ENCODE peak calls at places on chromosome 6, in nine cellular contexts. One of them, this sample, is unnamed.

GRCh38 chr6:168524644-168525043 is 83.7 kb downstream of the SMOC2 start:
- DNase-seq in H54: no peak
- DNase-seq in stomach: no peak
- DNase-seq in HCT116: peak
- DNase-seq in IMR-90: no peak
- DNase-seq in body of pancreas: no peak
- DNase-seq in ovary: no peak
- DNase-seq in A549: no peak
- DNase-seq in transverse colon: no peak
- DNase-seq in this sample: no peak

GRCh38 chr6:47275640-47276039 is 34.1 kb downstream of the TNFRSF21 start:
- DNase-seq in H54: no peak
- DNase-seq in stomach: no peak
- DNase-seq in HCT116: no peak
- DNase-seq in IMR-90: no peak
- DNase-seq in body of pancreas: no peak
- DNase-seq in ovary: no peak
- DNase-seq in A549: no peak
- DNase-seq in transverse colon: no peak
- DNase-seq in this sample: no peak

GRCh38 chr6:24971067-24971466 is 35.3 kb upstream of the RIPOR2 start:
- DNase-seq in H54: no peak
- DNase-seq in stomach: no peak
- DNase-seq in HCT116: no peak
- DNase-seq in IMR-90: no peak
- DNase-seq in body of pancreas: no peak
- DNase-seq in ovary: no peak
- DNase-seq in A549: no peak
- DNase-seq in transverse colon: no peak
- DNase-seq in this sample: no peak

GRCh38 chr6:34535646-34536045 is 20.5 kb downstream of the SPDEF start:
- DNase-seq in H54: no peak
- DNase-seq in stomach: no peak
- DNase-seq in HCT116: no peak
- DNase-seq in IMR-90: no peak
- DNase-seq in body of pancreas: no peak
- DNase-seq in ovary: no peak
- DNase-seq in A549: no peak
- DNase-seq in transverse colon: no peak
- DNase-seq in this sample: no peak

GRCh38 chr6:170095273-170095976 is 195.5 kb downstream of the DLL1 start:
- DNase-seq in H54: no peak
- DNase-seq in stomach: peak
- DNase-seq in HCT116: no peak
- DNase-seq in IMR-90: no peak
- DNase-seq in body of pancreas: peak
- DNase-seq in ovary: no peak
- DNase-seq in A549: no peak
- DNase-seq in transverse colon: no peak
- DNase-seq in this sample: peak

GRCh38 chr6:145534986-145535385 is 200.3 kb downstream of the EPM2A start:
- DNase-seq in H54: no peak
- DNase-seq in stomach: no peak
- DNase-seq in HCT116: no peak
- DNase-seq in IMR-90: no peak
- DNase-seq in body of pancreas: no peak
- DNase-seq in ovary: no peak
- DNase-seq in A549: no peak
- DNase-seq in transverse colon: no peak
- DNase-seq in this sample: no peak

GRCh38 chr6:142693446-142693845 is 251.5 kb downstream of the HIVEP2 start:
- DNase-seq in H54: no peak
- DNase-seq in stomach: no peak
- DNase-seq in HCT116: no peak
- DNase-seq in IMR-90: peak
- DNase-seq in body of pancreas: no peak
- DNase-seq in ovary: no peak
- DNase-seq in A549: no peak
- DNase-seq in transverse colon: no peak
- DNase-seq in this sample: no peak

GRCh38 chr6:119713903-119714302 is 364.3 kb upstream of the MAN1A1 start:
- DNase-seq in H54: no peak
- DNase-seq in stomach: no peak
- DNase-seq in HCT116: no peak
- DNase-seq in IMR-90: no peak
- DNase-seq in body of pancreas: no peak
- DNase-seq in ovary: no peak
- DNase-seq in A549: no peak
- DNase-seq in transverse colon: no peak
- DNase-seq in this sample: no peak

GRCh38 chr6:52994031-52994788 is 874 bp downstream of the GSTA4 start:
- DNase-seq in H54: no peak
- DNase-seq in stomach: no peak
- DNase-seq in HCT116: no peak
- DNase-seq in IMR-90: peak
- DNase-seq in body of pancreas: no peak
- DNase-seq in ovary: peak
- DNase-seq in A549: peak
- DNase-seq in transverse colon: peak
- DNase-seq in this sample: peak

GRCh38 chr6:93417421-93417996 is 1.9 kb downstream of the EPHA7 start:
- DNase-seq in H54: no peak
- DNase-seq in stomach: no peak
- DNase-seq in HCT116: no peak
- DNase-seq in IMR-90: no peak
- DNase-seq in body of pancreas: no peak
- DNase-seq in ovary: peak
- DNase-seq in A549: peak
- DNase-seq in transverse colon: no peak
- DNase-seq in this sample: peak

GRCh38 chr6:119586250-119586882 is 236.8 kb upstream of the MAN1A1 start:
- DNase-seq in H54: no peak
- DNase-seq in stomach: no peak
- DNase-seq in HCT116: no peak
- DNase-seq in IMR-90: no peak
- DNase-seq in body of pancreas: no peak
- DNase-seq in ovary: no peak
- DNase-seq in A549: no peak
- DNase-seq in transverse colon: no peak
- DNase-seq in this sample: no peak

GRCh38 chr6:113684382-113684901 is 172.7 kb upstream of the MARCKS start:
- DNase-seq in H54: no peak
- DNase-seq in stomach: no peak
- DNase-seq in HCT116: no peak
- DNase-seq in IMR-90: peak
- DNase-seq in body of pancreas: no peak
- DNase-seq in ovary: no peak
- DNase-seq in A549: no peak
- DNase-seq in transverse colon: no peak
- DNase-seq in this sample: no peak

GRCh38 chr6:41055149-41055548 is 2.1 kb downstream of the APOBEC2 start:
- DNase-seq in H54: no peak
- DNase-seq in stomach: no peak
- DNase-seq in HCT116: no peak
- DNase-seq in IMR-90: peak
- DNase-seq in body of pancreas: no peak
- DNase-seq in ovary: no peak
- DNase-seq in A549: no peak
- DNase-seq in transverse colon: no peak
- DNase-seq in this sample: no peak

GRCh38 chr6:1987640-1988039 is 257.8 kb downstream of the GMDS start:
- DNase-seq in H54: no peak
- DNase-seq in stomach: no peak
- DNase-seq in HCT116: no peak
- DNase-seq in IMR-90: peak
- DNase-seq in body of pancreas: no peak
- DNase-seq in ovary: no peak
- DNase-seq in A549: no peak
- DNase-seq in transverse colon: no peak
- DNase-seq in this sample: no peak

GRCh38 chr6:127023001-127023778 is 95.3 kb upstream of the RSPO3 start:
- DNase-seq in H54: no peak
- DNase-seq in stomach: no peak
- DNase-seq in HCT116: no peak
- DNase-seq in IMR-90: no peak
- DNase-seq in body of pancreas: no peak
- DNase-seq in ovary: no peak
- DNase-seq in A549: no peak
- DNase-seq in transverse colon: no peak
- DNase-seq in this sample: no peak

GRCh38 chr6:150256618-150257272 is 112.1 kb upstream of the IYD start:
- DNase-seq in H54: no peak
- DNase-seq in stomach: no peak
- DNase-seq in HCT116: no peak
- DNase-seq in IMR-90: peak
- DNase-seq in body of pancreas: no peak
- DNase-seq in ovary: no peak
- DNase-seq in A549: no peak
- DNase-seq in transverse colon: no peak
- DNase-seq in this sample: no peak

GRCh38 chr6:162711376-162711775 is 16.2 kb downstream of the PRKN start:
- DNase-seq in H54: no peak
- DNase-seq in stomach: no peak
- DNase-seq in HCT116: no peak
- DNase-seq in IMR-90: no peak
- DNase-seq in body of pancreas: no peak
- DNase-seq in ovary: no peak
- DNase-seq in A549: no peak
- DNase-seq in transverse colon: no peak
- DNase-seq in this sample: no peak

GRCh38 chr6:149431905-149432775 is 32.1 kb downstream of the SUMO4 start:
- DNase-seq in H54: peak
- DNase-seq in stomach: peak
- DNase-seq in HCT116: peak
- DNase-seq in IMR-90: peak
- DNase-seq in body of pancreas: peak
- DNase-seq in ovary: peak
- DNase-seq in A549: peak
- DNase-seq in transverse colon: peak
- DNase-seq in this sample: peak

GRCh38 chr6:12528581-12529363 is 187.8 kb upstream of the PHACTR1 start:
- DNase-seq in H54: no peak
- DNase-seq in stomach: no peak
- DNase-seq in HCT116: no peak
- DNase-seq in IMR-90: no peak
- DNase-seq in body of pancreas: no peak
- DNase-seq in ovary: no peak
- DNase-seq in A549: no peak
- DNase-seq in transverse colon: peak
- DNase-seq in this sample: no peak

GRCh38 chr6:73516712-73517489 is 3.9 kb downstream of the EEF1A1 start:
- DNase-seq in H54: no peak
- DNase-seq in stomach: no peak
- DNase-seq in HCT116: no peak
- DNase-seq in IMR-90: peak
- DNase-seq in body of pancreas: no peak
- DNase-seq in ovary: no peak
- DNase-seq in A549: no peak
- DNase-seq in transverse colon: no peak
- DNase-seq in this sample: no peak
- TF ChIP-seq POLR2A in H54: no peak
- TF ChIP-seq POLR2A in stomach: no peak
- TF ChIP-seq POLR2A in HCT116: no peak
- TF ChIP-seq POLR2A in IMR-90: peak
- TF ChIP-seq POLR2A in body of pancreas: no peak
- TF ChIP-seq POLR2A in ovary: no peak
- TF ChIP-seq POLR2A in A549: no peak
- TF ChIP-seq POLR2A in transverse colon: no peak
- TF ChIP-seq POLR2A in this sample: no peak

DNA sequence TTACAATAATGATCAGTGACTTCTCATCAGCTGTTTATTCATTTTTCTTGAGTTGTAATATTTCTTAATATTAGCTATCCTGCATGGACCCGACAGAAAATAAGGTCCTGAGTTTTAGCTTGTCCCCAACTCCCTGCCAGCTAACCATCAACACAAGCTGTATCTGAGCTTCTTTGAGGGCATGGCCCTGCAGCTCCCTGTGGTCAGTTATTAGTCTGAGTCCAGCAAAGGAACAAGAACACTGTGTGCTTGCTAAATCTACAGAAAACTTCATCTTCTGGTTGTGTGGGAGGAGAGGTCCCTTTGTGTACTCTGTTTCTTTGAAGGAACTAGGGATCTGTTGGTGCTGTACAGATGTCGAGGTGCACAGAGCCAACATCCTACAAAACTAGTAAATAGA is 248.3 kb downstream of the LAMA2 start:
- DNase-seq in H54: no peak
- DNase-seq in stomach: no peak
- DNase-seq in HCT116: no peak
- DNase-seq in IMR-90: no peak
- DNase-seq in body of pancreas: no peak
- DNase-seq in ovary: peak
- DNase-seq in A549: no peak
- DNase-seq in transverse colon: no peak
- DNase-seq in this sample: peak
- TF ChIP-seq POLR2A in H54: no peak
- TF ChIP-seq POLR2A in stomach: no peak
- TF ChIP-seq POLR2A in HCT116: no peak
- TF ChIP-seq POLR2A in IMR-90: no peak
- TF ChIP-seq POLR2A in body of pancreas: no peak
- TF ChIP-seq POLR2A in ovary: no peak
- TF ChIP-seq POLR2A in A549: no peak
- TF ChIP-seq POLR2A in transverse colon: no peak
- TF ChIP-seq POLR2A in this sample: no peak

DNA sequence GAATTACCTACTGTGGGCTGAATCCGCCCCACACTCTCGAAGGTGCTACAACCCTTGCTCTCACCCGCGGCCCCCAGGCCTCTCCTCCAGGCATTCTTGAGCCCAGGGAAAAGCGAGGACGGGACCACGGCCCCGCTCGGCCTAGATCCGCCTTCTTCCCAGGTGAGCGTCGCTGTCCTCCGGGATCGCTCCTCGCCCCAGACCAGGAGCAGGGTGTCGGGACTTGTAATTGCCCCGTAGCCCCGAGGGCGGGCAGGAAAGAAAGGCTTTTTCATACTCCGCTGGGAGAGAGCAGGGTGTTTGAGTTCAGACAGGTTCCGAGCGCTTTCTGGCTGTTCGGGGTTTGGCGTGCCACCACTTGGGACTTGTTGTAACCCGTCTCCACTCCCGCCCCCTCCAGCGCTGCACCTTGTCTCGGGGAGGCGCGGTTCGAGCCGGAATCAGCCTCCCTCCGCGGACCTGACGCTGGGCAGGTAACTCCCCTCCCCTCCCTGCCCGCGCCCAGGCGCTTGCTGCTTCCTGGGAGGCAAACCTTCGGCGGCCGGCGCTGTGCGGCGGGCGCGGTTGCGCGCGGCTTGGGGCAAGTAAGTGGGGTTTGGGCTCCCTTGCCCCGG is at the start of gene FAM83B:
- DNase-seq in H54: no peak
- DNase-seq in stomach: peak
- DNase-seq in HCT116: peak
- DNase-seq in IMR-90: no peak
- DNase-seq in body of pancreas: peak
- DNase-seq in ovary: no peak
- DNase-seq in A549: no peak
- DNase-seq in transverse colon: peak
- DNase-seq in this sample: peak
- TF ChIP-seq POLR2A in H54: no peak
- TF ChIP-seq POLR2A in stomach: no peak
- TF ChIP-seq POLR2A in HCT116: peak
- TF ChIP-seq POLR2A in IMR-90: no peak
- TF ChIP-seq POLR2A in body of pancreas: no peak
- TF ChIP-seq POLR2A in ovary: no peak
- TF ChIP-seq POLR2A in A549: no peak
- TF ChIP-seq POLR2A in transverse colon: peak
- TF ChIP-seq POLR2A in this sample: no peak

GRCh38 chr6:79536615-79536968 is 638 bp downstream of the LCA5 start:
- DNase-seq in H54: no peak
- DNase-seq in stomach: no peak
- DNase-seq in HCT116: no peak
- DNase-seq in IMR-90: peak
- DNase-seq in body of pancreas: peak
- DNase-seq in ovary: peak
- DNase-seq in A549: no peak
- DNase-seq in transverse colon: peak
- DNase-seq in this sample: peak
- TF ChIP-seq POLR2A in H54: no peak
- TF ChIP-seq POLR2A in stomach: no peak
- TF ChIP-seq POLR2A in HCT116: no peak
- TF ChIP-seq POLR2A in IMR-90: no peak
- TF ChIP-seq POLR2A in body of pancreas: no peak
- TF ChIP-seq POLR2A in ovary: no peak
- TF ChIP-seq POLR2A in A549: no peak
- TF ChIP-seq POLR2A in transverse colon: no peak
- TF ChIP-seq POLR2A in this sample: no peak